ENCODE peak calls at places on chromosomes 5 and 9, in six cellular contexts. One of them, this sample, is unnamed.
A peak's percentile ranks its signal among the peaks of the same experiment; 100 is the strongest.

GRCh38 chr9:132125361-132125760 is 36.5 kb upstream of the NTNG2 start:
- DNase-seq in PC-3: no peak
- DNase-seq in epithelial cell of esophagus: no peak
- DNase-seq in WTC11: peak; percentile 66
- DNase-seq in IMR-90: no peak
- DNase-seq in endodermal cell: peak; percentile 73
- DNase-seq in this sample: no peak

GRCh38 chr5:42656661-42657035 is 100.0 kb upstream of the CCDC152 start:
- DNase-seq in endodermal cell: no peak
- DNase-seq in IMR-90: no peak
- DNase-seq in WTC11: no peak
- DNase-seq in epithelial cell of esophagus: peak; percentile 24
- DNase-seq in PC-3: peak; percentile 58
- DNase-seq in this sample: no peak

GRCh38 chr5:87924451-87924850 is 344.2 kb downstream of the TMEM161B start:
- DNase-seq in PC-3: peak; percentile 95
- DNase-seq in WTC11: peak; percentile 26
- DNase-seq in epithelial cell of esophagus: peak; percentile 24
- DNase-seq in endodermal cell: peak; percentile 71
- DNase-seq in IMR-90: no peak
- DNase-seq in this sample: no peak

GRCh38 chr5:169098331-169099121 is 202.4 kb downstream of the SLIT3 start:
- DNase-seq in PC-3: no peak
- DNase-seq in WTC11: no peak
- DNase-seq in IMR-90: no peak
- DNase-seq in epithelial cell of esophagus: no peak
- DNase-seq in endodermal cell: no peak
- DNase-seq in this sample: no peak

GRCh38 chr5:80754900-80755299 is 100.1 kb upstream of the DHFR start:
- DNase-seq in IMR-90: peak; percentile 3
- DNase-seq in epithelial cell of esophagus: no peak
- DNase-seq in PC-3: no peak
- DNase-seq in endodermal cell: no peak
- DNase-seq in WTC11: no peak
- DNase-seq in this sample: no peak

GRCh38 chr5:163612358-163613149 is 107.1 kb downstream of the MAT2B start:
- DNase-seq in endodermal cell: no peak
- DNase-seq in PC-3: no peak
- DNase-seq in IMR-90: peak; percentile 16
- DNase-seq in WTC11: no peak
- DNase-seq in epithelial cell of esophagus: no peak
- DNase-seq in this sample: no peak

GRCh38 chr5:78182838-78183237 is 111.7 kb downstream of the AP3B1 start:
- DNase-seq in endodermal cell: peak; percentile 55
- DNase-seq in IMR-90: no peak
- DNase-seq in epithelial cell of esophagus: peak; percentile 72
- DNase-seq in WTC11: no peak
- DNase-seq in PC-3: no peak
- DNase-seq in this sample: no peak

GRCh38 chr9:119639287-119639955 is 270.2 kb upstream of the BRINP1 start:
- DNase-seq in endodermal cell: peak; percentile 58
- DNase-seq in IMR-90: no peak
- DNase-seq in epithelial cell of esophagus: peak; percentile 22
- DNase-seq in PC-3: no peak
- DNase-seq in WTC11: no peak
- DNase-seq in this sample: no peak

GRCh38 chr5:87076931-87077330 is 190.8 kb upstream of the RASA1 start:
- DNase-seq in epithelial cell of esophagus: peak; percentile 80
- DNase-seq in IMR-90: peak; percentile 75
- DNase-seq in endodermal cell: no peak
- DNase-seq in PC-3: peak; percentile 87
- DNase-seq in WTC11: no peak
- DNase-seq in this sample: no peak

GRCh38 chr5:68652507-68652906 is 437.0 kb downstream of the PIK3R1 start:
- DNase-seq in endodermal cell: no peak
- DNase-seq in epithelial cell of esophagus: peak; percentile 34
- DNase-seq in PC-3: peak; percentile 53
- DNase-seq in IMR-90: no peak
- DNase-seq in WTC11: no peak
- DNase-seq in this sample: no peak

GRCh38 chr9:137432687-137433348 is 8.3 kb downstream of the ENTPD8 start:
- DNase-seq in WTC11: no peak
- DNase-seq in PC-3: no peak
- DNase-seq in IMR-90: no peak
- DNase-seq in endodermal cell: no peak
- DNase-seq in epithelial cell of esophagus: no peak
- DNase-seq in this sample: no peak

GRCh38 chr5:8953016-8953415 is 592.9 kb downstream of the SEMA5A start:
- DNase-seq in WTC11: no peak
- DNase-seq in epithelial cell of esophagus: no peak
- DNase-seq in PC-3: no peak
- DNase-seq in endodermal cell: no peak
- DNase-seq in IMR-90: no peak
- DNase-seq in this sample: no peak

GRCh38 chr5:177432143-177432904 is 5.8 kb downstream of the GRK6 start:
- DNase-seq in PC-3: no peak
- DNase-seq in epithelial cell of esophagus: no peak
- DNase-seq in IMR-90: no peak
- DNase-seq in WTC11: no peak
- DNase-seq in endodermal cell: no peak
- DNase-seq in this sample: no peak

GRCh38 chr5:79036769-79037168 is 32.7 kb downstream of the DMGDH start:
- DNase-seq in endodermal cell: no peak
- DNase-seq in IMR-90: no peak
- DNase-seq in epithelial cell of esophagus: no peak
- DNase-seq in PC-3: no peak
- DNase-seq in WTC11: no peak
- DNase-seq in this sample: no peak

GRCh38 chr5:159915913-159916840 is at the start of gene ADRA1B:
- DNase-seq in WTC11: peak; percentile 80
- DNase-seq in IMR-90: peak; percentile 53
- DNase-seq in PC-3: peak; percentile 68
- DNase-seq in endodermal cell: peak; percentile 89
- DNase-seq in epithelial cell of esophagus: peak; percentile 67
- DNase-seq in this sample: peak; percentile 83

GRCh38 chr9:109145062-109145461 is 22.0 kb downstream of the FRRS1L start:
- DNase-seq in WTC11: no peak
- DNase-seq in epithelial cell of esophagus: no peak
- DNase-seq in PC-3: no peak
- DNase-seq in IMR-90: no peak
- DNase-seq in endodermal cell: no peak
- DNase-seq in this sample: no peak

GRCh38 chr5:154868702-154869101 is 10.3 kb downstream of the CNOT8 start:
- DNase-seq in endodermal cell: peak; percentile 82
- DNase-seq in PC-3: peak; percentile 7
- DNase-seq in epithelial cell of esophagus: peak; percentile 20
- DNase-seq in IMR-90: peak; percentile 8
- DNase-seq in WTC11: peak; percentile 42
- DNase-seq in this sample: no peak

GRCh38 chr5:1834022-1834551 is 32.9 kb downstream of the NDUFS6 start:
- DNase-seq in WTC11: no peak
- DNase-seq in PC-3: no peak
- DNase-seq in IMR-90: no peak
- DNase-seq in endodermal cell: no peak
- DNase-seq in epithelial cell of esophagus: no peak
- DNase-seq in this sample: no peak

GRCh38 chr9:99414321-99414720 is 192.2 kb downstream of the SEC61B start:
- DNase-seq in endodermal cell: no peak
- DNase-seq in epithelial cell of esophagus: no peak
- DNase-seq in PC-3: no peak
- DNase-seq in WTC11: no peak
- DNase-seq in IMR-90: no peak
- DNase-seq in this sample: no peak

GRCh38 chr5:91651704-91652103 is 268.6 kb upstream of the ARRDC3 start:
- DNase-seq in endodermal cell: no peak
- DNase-seq in PC-3: peak; percentile 13
- DNase-seq in WTC11: no peak
- DNase-seq in IMR-90: no peak
- DNase-seq in epithelial cell of esophagus: no peak
- DNase-seq in this sample: no peak

GRCh38 chr5:83846601-83847000 is 125.9 kb upstream of the HAPLN1 start:
- DNase-seq in IMR-90: no peak
- DNase-seq in PC-3: no peak
- DNase-seq in epithelial cell of esophagus: no peak
- DNase-seq in WTC11: no peak
- DNase-seq in endodermal cell: no peak
- DNase-seq in this sample: no peak

GRCh38 chr9:137620581-137620980 is 1.8 kb downstream of the EHMT1 start:
- DNase-seq in endodermal cell: no peak
- DNase-seq in epithelial cell of esophagus: no peak
- DNase-seq in IMR-90: no peak
- DNase-seq in PC-3: no peak
- DNase-seq in WTC11: no peak
- DNase-seq in this sample: no peak

GRCh38 chr9:14147738-14148137 is 166.2 kb downstream of the NFIB start:
- DNase-seq in epithelial cell of esophagus: no peak
- DNase-seq in endodermal cell: no peak
- DNase-seq in WTC11: no peak
- DNase-seq in IMR-90: no peak
- DNase-seq in PC-3: peak; percentile 46
- DNase-seq in this sample: no peak

GRCh38 chr5:52801329-52801728 is 13.6 kb downstream of the ITGA1 start:
- DNase-seq in IMR-90: peak; percentile 46
- DNase-seq in endodermal cell: peak; percentile 55
- DNase-seq in PC-3: peak; percentile 24
- DNase-seq in epithelial cell of esophagus: peak; percentile 47
- DNase-seq in WTC11: peak; percentile 10
- DNase-seq in this sample: no peak

GRCh38 chr5:144394036-144394435 is 223.4 kb downstream of the KCTD16 start:
- DNase-seq in WTC11: no peak
- DNase-seq in endodermal cell: no peak
- DNase-seq in PC-3: no peak
- DNase-seq in IMR-90: no peak
- DNase-seq in epithelial cell of esophagus: no peak
- DNase-seq in this sample: no peak
- TF ChIP-seq CTCF in WTC11: no peak
- TF ChIP-seq CTCF in endodermal cell: no peak
- TF ChIP-seq CTCF in PC-3: no peak
- TF ChIP-seq CTCF in IMR-90: no peak
- TF ChIP-seq CTCF in epithelial cell of esophagus: no peak
- TF ChIP-seq CTCF in this sample: no peak

GRCh38 chr5:74352256-74352655 is 288.3 kb downstream of the ENC1 start:
- DNase-seq in epithelial cell of esophagus: no peak
- DNase-seq in endodermal cell: no peak
- DNase-seq in IMR-90: peak; percentile 41
- DNase-seq in PC-3: no peak
- DNase-seq in WTC11: no peak
- DNase-seq in this sample: no peak
- TF ChIP-seq CTCF in epithelial cell of esophagus: no peak
- TF ChIP-seq CTCF in endodermal cell: no peak
- TF ChIP-seq CTCF in IMR-90: no peak
- TF ChIP-seq CTCF in PC-3: no peak
- TF ChIP-seq CTCF in WTC11: no peak
- TF ChIP-seq CTCF in this sample: no peak

GRCh38 chr5:180739958-180740357 is at the start of gene OR2Y1:
- DNase-seq in PC-3: no peak
- DNase-seq in epithelial cell of esophagus: no peak
- DNase-seq in WTC11: no peak
- DNase-seq in endodermal cell: no peak
- DNase-seq in IMR-90: no peak
- DNase-seq in this sample: no peak
- TF ChIP-seq CTCF in PC-3: no peak
- TF ChIP-seq CTCF in epithelial cell of esophagus: no peak
- TF ChIP-seq CTCF in WTC11: no peak
- TF ChIP-seq CTCF in endodermal cell: no peak
- TF ChIP-seq CTCF in IMR-90: no peak
- TF ChIP-seq CTCF in this sample: no peak

GRCh38 chr9:124766326-124766725 is 4.8 kb downstream of the NR6A1 start:
- DNase-seq in endodermal cell: no peak
- DNase-seq in WTC11: no peak
- DNase-seq in epithelial cell of esophagus: no peak
- DNase-seq in PC-3: no peak
- DNase-seq in IMR-90: no peak
- DNase-seq in this sample: no peak

GRCh38 chr9:124762633-124763032 is 8.5 kb downstream of the NR6A1 start:
- DNase-seq in IMR-90: no peak
- DNase-seq in endodermal cell: no peak
- DNase-seq in epithelial cell of esophagus: no peak
- DNase-seq in PC-3: no peak
- DNase-seq in WTC11: no peak
- DNase-seq in this sample: no peak

GRCh38 chr9:124766815-124767554 is 4.1 kb downstream of the NR6A1 start:
- DNase-seq in endodermal cell: no peak
- DNase-seq in WTC11: no peak
- DNase-seq in PC-3: no peak
- DNase-seq in IMR-90: no peak
- DNase-seq in epithelial cell of esophagus: no peak
- DNase-seq in this sample: no peak

GRCh38 chr9:124765439-124765835 is 5.7 kb downstream of the NR6A1 start:
- DNase-seq in PC-3: no peak
- DNase-seq in endodermal cell: no peak
- DNase-seq in epithelial cell of esophagus: no peak
- DNase-seq in WTC11: no peak
- DNase-seq in IMR-90: no peak
- DNase-seq in this sample: no peak

GRCh38 chr9:124764774-124765438 is 6.2 kb downstream of the NR6A1 start:
- DNase-seq in WTC11: no peak
- DNase-seq in endodermal cell: no peak
- DNase-seq in epithelial cell of esophagus: peak; percentile 45
- DNase-seq in PC-3: peak; percentile 35
- DNase-seq in IMR-90: no peak
- DNase-seq in this sample: no peak
- TF ChIP-seq CTCF in WTC11: no peak
- TF ChIP-seq CTCF in endodermal cell: peak; percentile 58
- TF ChIP-seq CTCF in epithelial cell of esophagus: peak; percentile 43
- TF ChIP-seq CTCF in PC-3: peak; percentile 55
- TF ChIP-seq CTCF in IMR-90: peak; percentile 40
- TF ChIP-seq CTCF in this sample: no peak

DNA sequence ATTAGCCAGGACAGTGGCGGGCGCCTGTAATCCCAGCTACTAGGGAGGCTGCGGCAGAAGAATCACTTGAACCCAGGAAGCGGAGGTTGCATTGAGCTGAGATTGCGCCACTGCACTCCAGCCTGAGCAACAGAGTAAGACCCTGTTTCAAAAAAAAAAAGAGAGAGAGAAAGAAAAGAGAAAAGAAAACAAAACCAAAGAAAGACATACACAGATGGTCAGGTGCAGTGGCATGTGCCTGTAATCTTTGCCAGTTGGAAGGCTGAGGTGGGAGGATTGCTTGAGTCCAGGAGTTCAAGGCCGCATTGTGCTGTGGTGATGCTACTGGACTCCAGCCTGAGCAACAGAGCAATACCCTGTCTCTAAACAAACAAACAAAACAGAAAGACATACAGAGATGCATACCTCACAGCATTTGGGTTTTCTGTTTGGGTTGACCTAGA is 10.0 kb upstream of the PSAT1 start:
- DNase-seq in epithelial cell of esophagus: no peak
- DNase-seq in endodermal cell: no peak
- DNase-seq in WTC11: no peak
- DNase-seq in IMR-90: no peak
- DNase-seq in PC-3: no peak
- DNase-seq in this sample: no peak
- TF ChIP-seq CTCF in epithelial cell of esophagus: no peak
- TF ChIP-seq CTCF in endodermal cell: no peak
- TF ChIP-seq CTCF in WTC11: no peak
- TF ChIP-seq CTCF in IMR-90: no peak
- TF ChIP-seq CTCF in PC-3: no peak
- TF ChIP-seq CTCF in this sample: no peak

GRCh38 chr5:38515648-38516047 is 40.8 kb downstream of the LIFR start:
- DNase-seq in PC-3: peak; percentile 42
- DNase-seq in WTC11: no peak
- DNase-seq in IMR-90: peak; percentile 47
- DNase-seq in epithelial cell of esophagus: peak; percentile 45
- DNase-seq in endodermal cell: no peak
- DNase-seq in this sample: no peak
- TF ChIP-seq CTCF in PC-3: peak; percentile 66
- TF ChIP-seq CTCF in WTC11: no peak
- TF ChIP-seq CTCF in IMR-90: peak; percentile 47
- TF ChIP-seq CTCF in epithelial cell of esophagus: peak; percentile 48
- TF ChIP-seq CTCF in endodermal cell: peak; percentile 60
- TF ChIP-seq CTCF in this sample: no peak

This sample was measured in mesothelial cell of epicardium.